ENCODE peak calls at places on chromosomes 1 and 21, in six cellular contexts. V, O, T, E, I and C are unnamed samples.

GRCh38 chr1:52944566-52944965 is 17.5 kb downstream of the SCP2 start:
- DNase-seq in V (no peak), O (no peak), T (no peak), E (no peak), I (no peak), C (no peak)

GRCh38 chr1:244322791-244323521 is 128.8 kb downstream of the ADSS2 start:
- DNase-seq in V (no peak), O (peak; percentile 98), T (no peak), E (peak; percentile 98), I (no peak), C (peak; percentile 32)

GRCh38 chr1:115538579-115538978 is 103.2 kb upstream of the VANGL1 start:
- DNase-seq in V (no peak), O (no peak), T (no peak), E (no peak), I (no peak), C (no peak)

GRCh38 chr1:93567255-93567918 is 114.2 kb downstream of the BCAR3 start:
- DNase-seq in V (no peak), O (peak; percentile 91), T (no peak), E (peak; percentile 98), I (no peak), C (peak; percentile 88)

GRCh38 chr1:217343907-217344306 is 287.0 kb downstream of the GPATCH2 start:
- DNase-seq in V (no peak), O (no peak), T (no peak), E (no peak), I (no peak), C (no peak)

GRCh38 chr21:24420694-24421093 is 1186.6 kb downstream of the MRPL39 start:
- DNase-seq in V (no peak), O (no peak), T (no peak), E (no peak), I (no peak), C (no peak)

GRCh38 chr1:27612718-27613117 is 8.8 kb upstream of the AHDC1 start:
- DNase-seq in V (no peak), O (no peak), T (peak; percentile 40), E (no peak), I (no peak), C (no peak)

GRCh38 chr1:55708781-55709180 is 493.6 kb upstream of the USP24 start:
- DNase-seq in V (no peak), O (no peak), T (no peak), E (no peak), I (no peak), C (peak; percentile 63)

GRCh38 chr1:71232166-71232763 is 151.4 kb upstream of the ZRANB2 start:
- DNase-seq in V (peak; percentile 52), O (peak; percentile 28), T (peak; percentile 54), E (no peak), I (no peak), C (peak; percentile 35)

GRCh38 chr1:3684031-3684430 is 31.7 kb downstream of the TP73 start:
- DNase-seq in V (peak; percentile 43), O (no peak), T (no peak), E (no peak), I (no peak), C (peak; percentile 57)

GRCh38 chr1:29590583-29591555 is 354.5 kb downstream of the PTPRU start:
- DNase-seq in V (no peak), O (no peak), T (no peak), E (peak; percentile 21), I (no peak), C (no peak)

GRCh38 chr1:46772571-46772970 is 26.3 kb upstream of the CYP4B1 start:
- DNase-seq in V (no peak), O (no peak), T (peak; percentile 54), E (no peak), I (peak; percentile 33), C (no peak)

GRCh38 chr1:163307479-163308171 is 14.1 kb upstream of the NUF2 start:
- DNase-seq in V (no peak), O (peak; percentile 71), T (no peak), E (peak; percentile 88), I (no peak), C (no peak)

GRCh38 chr21:34935452-34935851 is 113.7 kb downstream of the RUNX1 start:
- DNase-seq in V (no peak), O (no peak), T (no peak), E (no peak), I (no peak), C (no peak)

GRCh38 chr1:33096358-33097005 is 15.5 kb downstream of the AZIN2 start:
- DNase-seq in V (no peak), O (peak; percentile 72), T (peak; percentile 58), E (peak; percentile 75), I (no peak), C (no peak)

GRCh38 chr1:32336963-32337675 is 1.1 kb upstream of the MARCKSL1 start:
- DNase-seq in V (no peak), O (no peak), T (peak; percentile 77), E (peak; percentile 47), I (peak; percentile 66), C (no peak)

GRCh38 chr1:31765516-31765915 is 1.4 kb upstream of the ADGRB2 start:
- DNase-seq in V (no peak), O (no peak), T (no peak), E (no peak), I (no peak), C (no peak)

GRCh38 chr21:33265664-33266049 is 510 bp upstream of the IL10RB start:
- DNase-seq in V (no peak), O (no peak), T (peak; percentile 78), E (peak; percentile 14), I (peak; percentile 67), C (peak; percentile 59)

GRCh38 chr1:32680642-32681041 is 21.9 kb downstream of the SYNC start:
- DNase-seq in V (no peak), O (no peak), T (no peak), E (no peak), I (no peak), C (no peak)

GRCh38 chr1:31639543-31639942 is 5.1 kb downstream of the PEF1 start:
- DNase-seq in V (no peak), O (peak; percentile 57), T (peak; percentile 9), E (peak; percentile 78), I (no peak), C (no peak)

GRCh38 chr1:75614455-75615379 is 3.8 kb upstream of the SLC44A5 start:
- DNase-seq in V (peak; percentile 44), O (peak; percentile 14), T (peak; percentile 64), E (peak; percentile 4), I (peak; percentile 41), C (peak; percentile 58)

GRCh38 chr1:154423988-154424326 is 18.8 kb downstream of the IL6R start:
- DNase-seq in V (no peak), O (no peak), T (peak; percentile 46), E (no peak), I (no peak), C (no peak)
- H3K27ac ChIP-seq in V (no peak overlapping the region), O (peak overlapping the region; percentile 18), T (peak overlapping the region; percentile 75), E (peak overlapping the region; percentile 59), I (peak overlapping the region; percentile 71), C (no peak overlapping the region)

GRCh38 chr1:8378981-8379470 is 61.1 kb downstream of the SLC45A1 start:
- DNase-seq in V (no peak), O (peak; percentile 51), T (peak; percentile 55), E (no peak), I (no peak), C (peak; percentile 35)
- H3K27me3 ChIP-seq in V (no peaks in the 10 kb centered on the region), O (no peaks in the 10 kb centered on the region), T (no peaks in the 10 kb centered on the region), E (no peaks in the 10 kb centered on the region), I (no peaks in the 10 kb centered on the region), C (no peaks in the 10 kb centered on the region)

DNA sequence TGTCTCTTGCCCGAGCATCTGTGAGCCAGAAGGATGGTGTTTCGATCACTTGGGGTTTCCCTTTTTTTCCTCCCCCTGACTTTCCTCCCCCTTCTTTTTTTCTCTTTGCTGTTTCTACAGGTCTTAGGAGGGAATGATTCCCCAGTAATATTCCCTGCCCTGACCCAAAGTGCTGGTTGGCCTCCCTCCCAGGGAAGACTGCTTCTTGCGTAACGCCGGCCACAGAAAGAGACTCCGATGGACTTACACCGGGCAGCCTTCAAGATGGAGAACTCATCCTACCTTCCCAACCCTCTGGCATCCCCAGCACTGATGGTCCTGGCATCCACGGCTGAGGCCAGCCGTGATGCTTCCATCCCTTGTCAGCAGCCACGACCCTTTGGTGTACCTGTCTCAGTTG is 6.8 kb downstream of the RNF220 start:
- DNase-seq in V (no peak), O (no peak), T (no peak), E (no peak), I (no peak), C (no peak)
- H3K27ac ChIP-seq in V (no peak overlapping the region), O (no peak overlapping the region), T (no peak overlapping the region), E (no peak overlapping the region), I (no peak overlapping the region), C (no peak overlapping the region)

DNA sequence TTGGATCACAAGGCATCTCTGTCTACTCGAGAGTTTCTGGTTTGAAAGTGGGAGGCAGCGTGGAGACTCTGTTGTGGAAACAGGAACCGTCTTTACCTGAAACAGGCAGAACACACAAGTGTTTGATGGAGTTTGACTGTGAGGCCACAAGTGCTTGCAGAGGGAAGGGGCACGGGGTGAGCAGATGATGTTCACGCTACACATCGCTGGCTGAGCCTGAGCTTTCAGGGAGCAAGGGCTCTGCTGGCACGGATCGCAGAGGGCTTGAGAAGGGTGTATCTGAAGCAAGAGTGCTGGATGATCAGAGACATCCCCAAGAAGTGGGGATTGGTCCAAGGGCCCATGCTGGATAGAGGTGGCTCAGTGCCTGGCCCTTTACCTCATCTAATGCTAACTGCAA is 59.3 kb downstream of the IGSF21 start:
- DNase-seq in V (no peak), O (no peak), T (no peak), E (no peak), I (no peak), C (no peak)
- H3K27me3 ChIP-seq in V (no peaks in the 10 kb centered on the region), O (no peaks in the 10 kb centered on the region), T (no peaks in the 10 kb centered on the region), E (no peaks in the 10 kb centered on the region), I (no peaks in the 10 kb centered on the region), C (no peaks in the 10 kb centered on the region)